ENCODE peak calls at places on chromosome 21, in nine cellular contexts. R, L, V, Y, J, Q, X, A and C are unnamed samples.

GRCh38 chr21:32360401-32360981 is 32.3 kb downstream of the URB1 start:
- DNase-seq in R (no peak), L (peak; percentile 16), V (no peak), Y (no peak), J (no peak), Q (no peak), X (no peak), A (no peak), C (no peak)

GRCh38 chr21:46096596-46096981 is 1.3 kb upstream of the COL6A2 start:
- DNase-seq in R (peak; percentile 3), L (no peak), V (no peak), Y (no peak), J (no peak), Q (no peak), X (no peak), A (no peak), C (no peak)

GRCh38 chr21:16568661-16569060 is 838.9 kb downstream of the USP25 start:
- DNase-seq in R (no peak), L (no peak), V (no peak), Y (no peak), J (no peak), Q (no peak), X (no peak), A (no peak), C (no peak)

GRCh38 chr21:35933466-35933865 is 126.9 kb downstream of the SETD4 start:
- DNase-seq in R (peak; percentile 70), L (no peak), V (no peak), Y (no peak), J (no peak), Q (no peak), X (peak; percentile 60), A (no peak), C (no peak)

GRCh38 chr21:31162827-31163226 is 124.6 kb upstream of the KRTAP19-8 start:
- DNase-seq in R (no peak), L (no peak), V (no peak), Y (no peak), J (no peak), Q (no peak), X (no peak), A (no peak), C (no peak)

GRCh38 chr21:32463889-32464300 is 51.4 kb downstream of the EVA1C start:
- DNase-seq in R (no peak), L (no peak), V (no peak), Y (no peak), J (no peak), Q (no peak), X (no peak), A (no peak), C (no peak)

GRCh38 chr21:37365657-37366487 is 701 bp upstream of the DYRK1A start:
- DNase-seq in R (peak; percentile 32), L (peak; percentile 60), V (no peak), Y (peak; percentile 12), J (peak; percentile 84), Q (peak; percentile 25), X (peak; percentile 91), A (peak; percentile 39), C (peak; percentile 86)

GRCh38 chr21:46634966-46635323 is 529 bp upstream of the PRMT2 start:
- DNase-seq in R (peak; percentile 72), L (peak; percentile 77), V (peak; percentile 42), Y (no peak), J (no peak), Q (peak; percentile 45), X (peak; percentile 95), A (peak; percentile 51), C (no peak)

GRCh38 chr21:33362044-33362555 is 37.3 kb downstream of the IFNAR1 start:
- DNase-seq in R (no peak), L (no peak), V (no peak), Y (peak; percentile 30), J (peak; percentile 36), Q (no peak), X (peak; percentile 63), A (no peak), C (peak; percentile 85)

GRCh38 chr21:39082656-39083376 is 100.4 kb downstream of the PSMG1 start:
- DNase-seq in R (no peak), L (peak; percentile 84), V (no peak), Y (no peak), J (no peak), Q (peak; percentile 9), X (no peak), A (no peak), C (no peak)

GRCh38 chr21:33816148-33816547 is 99.5 kb downstream of the ATP5PO start:
- DNase-seq in R (no peak), L (no peak), V (no peak), Y (no peak), J (no peak), Q (no peak), X (no peak), A (no peak), C (no peak)

GRCh38 chr21:15966216-15966615 is 236.4 kb downstream of the USP25 start:
- DNase-seq in R (no peak), L (no peak), V (no peak), Y (no peak), J (no peak), Q (no peak), X (peak; percentile 6), A (no peak), C (no peak)

GRCh38 chr21:40717008-40717407 is 129.9 kb downstream of the DSCAM start:
- DNase-seq in R (no peak), L (peak; percentile 99), V (no peak), Y (no peak), J (no peak), Q (peak; percentile 59), X (no peak), A (no peak), C (no peak)

GRCh38 chr21:46253610-46254124 is 25.1 kb upstream of the LSS start:
- DNase-seq in R (no peak), L (no peak), V (no peak), Y (no peak), J (no peak), Q (no peak), X (peak; percentile 81), A (no peak), C (peak; percentile 77)

GRCh38 chr21:44083631-44084291 is 23.4 kb upstream of the PWP2 start:
- DNase-seq in R (no peak), L (no peak), V (no peak), Y (peak; percentile 27), J (no peak), Q (no peak), X (no peak), A (no peak), C (peak; percentile 81)

GRCh38 chr21:44907225-44907965 is 13.3 kb downstream of the ITGB2 start:
- DNase-seq in R (no peak), L (no peak), V (no peak), Y (no peak), J (no peak), Q (no peak), X (peak; percentile 31), A (no peak), C (no peak)

GRCh38 chr21:45537746-45538291 is 4.4 kb downstream of the SLC19A1 start:
- DNase-seq in R (no peak), L (no peak), V (no peak), Y (no peak), J (peak; percentile 36), Q (no peak), X (no peak), A (peak; percentile 10), C (peak; percentile 39)

GRCh38 chr21:41149199-41149598 is 18.8 kb upstream of the BACE2 start:
- DNase-seq in R (no peak), L (no peak), V (no peak), Y (no peak), J (no peak), Q (no peak), X (no peak), A (no peak), C (no peak)

GRCh38 chr21:44300262-44300959 is 558 bp downstream of the PFKL start:
- DNase-seq in R (peak; percentile 58), L (no peak), V (peak; percentile 66), Y (no peak), J (no peak), Q (no peak), X (peak; percentile 75), A (no peak), C (peak; percentile 88)

GRCh38 chr21:45255381-45256020 is 32.2 kb downstream of the POFUT2 start:
- DNase-seq in R (no peak), L (no peak), V (peak; percentile 54), Y (no peak), J (no peak), Q (no peak), X (no peak), A (no peak), C (peak; percentile 64)

GRCh38 chr21:35721701-35722100 is 338.6 kb downstream of the SETD4 start:
- DNase-seq in R (no peak), L (no peak), V (no peak), Y (no peak), J (no peak), Q (no peak), X (no peak), A (no peak), C (no peak)

GRCh38 chr21:25636727-25637126 is 2.3 kb upstream of the JAM2 start:
- DNase-seq in R (no peak), L (no peak), V (no peak), Y (no peak), J (no peak), Q (no peak), X (no peak), A (no peak), C (no peak)

GRCh38 chr21:15079276-15079675 is 14.5 kb upstream of the NRIP1 start:
- DNase-seq in R (no peak), L (no peak), V (no peak), Y (no peak), J (no peak), Q (no peak), X (no peak), A (no peak), C (no peak)

GRCh38 chr21:44998621-44999427 is 59.0 kb downstream of the SLX9 start:
- DNase-seq in R (no peak), L (no peak), V (no peak), Y (no peak), J (no peak), Q (no peak), X (no peak), A (no peak), C (no peak)